ENCODE peak calls at places on chromosomes 3 and 15, in seven cellular contexts. U is Peyer's patch, K is coronary artery, S is mammary epithelial cell, V is neural progenitor cell, F is DND-41, R is pancreas. I is an unnamed sample.
A peak's percentile ranks its signal among the peaks of the same experiment; 100 is the strongest.

GRCh38 chr15:40871749-40872617 is 2.1 kb downstream of the RHOV start:
- DNase-seq in U (no peak), K (no peak), S (peak; percentile 86), V (no peak), F (no peak), R (peak; percentile 97), I (no peak)

GRCh38 chr3:69292959-69293574 is 92.8 kb downstream of the FRMD4B start:
- DNase-seq in U (no peak), K (no peak), S (no peak), V (no peak), F (no peak), R (no peak), I (no peak)

GRCh38 chr3:178352300-178353021 is 183.8 kb upstream of the KCNMB2 start:
- DNase-seq in U (no peak), K (no peak), S (peak; percentile 25), V (peak; percentile 34), F (no peak), R (no peak), I (no peak)

GRCh38 chr15:81298606-81299005 is 25.3 kb downstream of the STARD5 start:
- DNase-seq in U (peak; percentile 39), K (no peak), S (no peak), V (no peak), F (no peak), R (no peak), I (no peak)

GRCh38 chr3:21830541-21830940 is 79.5 kb upstream of the ZNF385D start:
- DNase-seq in U (no peak), K (no peak), S (no peak), V (no peak), F (no peak), R (no peak), I (no peak)

GRCh38 chr3:48426944-48427629 is 2.8 kb downstream of the PLXNB1 start:
- DNase-seq in U (no peak), K (no peak), S (no peak), V (no peak), F (no peak), R (no peak), I (peak; percentile 53)

GRCh38 chr3:154059798-154060197 is 61.4 kb upstream of the ARHGEF26 start:
- DNase-seq in U (no peak), K (no peak), S (peak; percentile 9), V (no peak), F (no peak), R (no peak), I (no peak)

GRCh38 chr15:36888018-36888992 is 212.0 kb downstream of the MEIS2 start:
- DNase-seq in U (no peak), K (peak; percentile 72), S (no peak), V (peak; percentile 56), F (no peak), R (no peak), I (no peak)

GRCh38 chr15:80120636-80121035 is 32.2 kb upstream of the FAH start:
- DNase-seq in U (no peak), K (no peak), S (no peak), V (no peak), F (no peak), R (no peak), I (no peak)

GRCh38 chr3:101695779-101696372 is 9.4 kb upstream of the RPL24 start:
- DNase-seq in U (no peak), K (no peak), S (peak; percentile 38), V (peak; percentile 79), F (peak; percentile 53), R (no peak), I (no peak)

GRCh38 chr15:63030101-63030528 is 12.4 kb upstream of the TPM1 start:
- DNase-seq in U (no peak), K (no peak), S (no peak), V (no peak), F (no peak), R (no peak), I (no peak)

GRCh38 chr3:4580346-4581019 is 87.3 kb downstream of the ITPR1 start:
- DNase-seq in U (no peak), K (no peak), S (no peak), V (no peak), F (no peak), R (no peak), I (peak; percentile 18)

GRCh38 chr3:136070953-136071949 is 105.7 kb downstream of the PPP2R3A start:
- DNase-seq in U (no peak), K (no peak), S (peak; percentile 9), V (no peak), F (no peak), R (no peak), I (no peak)

GRCh38 chr3:108006077-108006675 is 84.7 kb downstream of the CD47 start:
- DNase-seq in U (no peak), K (no peak), S (peak; percentile 94), V (no peak), F (no peak), R (peak; percentile 37), I (no peak)

GRCh38 chr3:183619624-183620274 is 15.7 kb upstream of the KLHL24 start:
- DNase-seq in U (no peak), K (no peak), S (no peak), V (no peak), F (no peak), R (no peak), I (no peak)

GRCh38 chr3:194481525-194482195 is 5.1 kb downstream of the ATP13A3 start:
- DNase-seq in U (no peak), K (no peak), S (no peak), V (no peak), F (no peak), R (no peak), I (no peak)

GRCh38 chr15:75455982-75456531 is 4.6 kb upstream of the SIN3A start:
- DNase-seq in U (peak; percentile 52), K (no peak), S (peak; percentile 71), V (peak; percentile 50), F (peak; percentile 45), R (peak; percentile 35), I (peak; percentile 56)

GRCh38 chr3:33831053-33831452 is 32.6 kb downstream of the PDCD6IP start:
- DNase-seq in U (no peak), K (no peak), S (peak; percentile 65), V (no peak), F (no peak), R (no peak), I (no peak)

GRCh38 chr3:14424711-14425573 is 22.5 kb downstream of the SLC6A6 start:
- DNase-seq in U (peak; percentile 54), K (no peak), S (no peak), V (no peak), F (peak; percentile 37), R (no peak), I (no peak)

DNA sequence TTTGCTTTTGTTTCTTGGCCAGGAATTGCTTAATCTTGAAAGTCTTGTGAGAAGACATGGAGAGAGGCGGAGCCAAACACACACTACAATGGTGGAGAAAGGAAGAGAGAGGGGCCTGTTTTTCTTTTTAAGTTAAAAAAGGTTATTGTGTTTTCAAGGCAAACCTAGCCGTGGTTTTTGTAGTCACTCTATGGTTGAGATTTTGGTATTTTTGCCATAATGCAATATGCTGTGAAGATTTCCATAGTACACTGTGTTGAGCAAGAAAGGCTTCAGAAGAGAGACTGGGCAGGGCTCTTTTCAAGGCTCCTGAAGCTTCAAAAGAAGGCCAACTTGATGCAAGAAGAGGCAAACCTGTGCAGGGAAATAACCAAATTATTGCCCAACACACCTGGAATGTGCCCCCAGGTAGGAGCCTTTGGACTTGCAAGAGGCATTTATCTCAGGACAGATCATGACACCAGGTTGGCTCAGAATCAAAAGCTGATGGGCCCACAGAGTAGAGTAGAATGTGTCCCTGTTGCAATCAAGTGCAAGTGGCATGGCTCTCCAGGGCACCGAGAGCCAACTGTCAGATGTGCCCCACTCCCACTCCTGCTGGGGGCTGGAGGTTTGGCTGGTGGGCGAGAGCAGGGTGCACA is 22.1 kb downstream of the AMOTL2 start:
- DNase-seq in U (no peak), K (no peak), S (peak; percentile 71), V (no peak), F (no peak), R (peak; percentile 55), I (no peak)
- H3K27ac ChIP-seq in U (no peak overlapping the region), K (no peak overlapping the region), S (peak overlapping the region; percentile 50), V (no peak overlapping the region), F (no peak overlapping the region), R (peak overlapping the region; percentile 72), I (no peak overlapping the region)

GRCh38 chr3:171088984-171089754 is 62.6 kb upstream of the SLC2A2 start:
- DNase-seq in U (no peak), K (no peak), S (peak; percentile 77), V (peak; percentile 5), F (no peak), R (no peak), I (peak; percentile 18)
- H3K27ac ChIP-seq in U (no peak overlapping the region), K (no peak overlapping the region), S (no peak overlapping the region), V (no peak overlapping the region), F (no peak overlapping the region), R (no peak overlapping the region), I (peak overlapping the region; percentile 33)

DNA sequence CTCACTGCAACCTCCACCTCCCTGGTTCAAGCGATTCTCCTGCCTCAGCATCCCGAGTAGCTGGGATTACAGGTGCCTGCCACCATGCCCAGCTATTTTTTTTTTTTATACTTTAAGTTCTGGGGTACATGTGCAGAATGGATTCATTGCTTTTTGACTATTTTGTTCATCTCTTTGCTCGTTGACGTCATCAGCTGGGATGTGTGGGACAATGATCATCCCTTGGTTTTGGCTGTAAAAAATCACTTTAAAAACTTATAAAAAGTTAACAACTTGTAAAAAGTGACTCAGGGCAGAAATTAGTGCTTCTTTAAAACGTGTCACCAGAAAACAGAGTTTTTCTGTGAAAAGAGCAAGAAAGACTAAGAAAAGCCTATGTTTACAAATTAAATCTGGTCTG is 37.8 kb downstream of the IGSF10 start:
- DNase-seq in U (no peak), K (no peak), S (no peak), V (no peak), F (no peak), R (no peak), I (no peak)
- H3K27ac ChIP-seq in U (no peak overlapping the region), K (no peak overlapping the region), S (no peak overlapping the region), V (no peak overlapping the region), F (no peak overlapping the region), R (no peak overlapping the region), I (no peak overlapping the region)

DNA sequence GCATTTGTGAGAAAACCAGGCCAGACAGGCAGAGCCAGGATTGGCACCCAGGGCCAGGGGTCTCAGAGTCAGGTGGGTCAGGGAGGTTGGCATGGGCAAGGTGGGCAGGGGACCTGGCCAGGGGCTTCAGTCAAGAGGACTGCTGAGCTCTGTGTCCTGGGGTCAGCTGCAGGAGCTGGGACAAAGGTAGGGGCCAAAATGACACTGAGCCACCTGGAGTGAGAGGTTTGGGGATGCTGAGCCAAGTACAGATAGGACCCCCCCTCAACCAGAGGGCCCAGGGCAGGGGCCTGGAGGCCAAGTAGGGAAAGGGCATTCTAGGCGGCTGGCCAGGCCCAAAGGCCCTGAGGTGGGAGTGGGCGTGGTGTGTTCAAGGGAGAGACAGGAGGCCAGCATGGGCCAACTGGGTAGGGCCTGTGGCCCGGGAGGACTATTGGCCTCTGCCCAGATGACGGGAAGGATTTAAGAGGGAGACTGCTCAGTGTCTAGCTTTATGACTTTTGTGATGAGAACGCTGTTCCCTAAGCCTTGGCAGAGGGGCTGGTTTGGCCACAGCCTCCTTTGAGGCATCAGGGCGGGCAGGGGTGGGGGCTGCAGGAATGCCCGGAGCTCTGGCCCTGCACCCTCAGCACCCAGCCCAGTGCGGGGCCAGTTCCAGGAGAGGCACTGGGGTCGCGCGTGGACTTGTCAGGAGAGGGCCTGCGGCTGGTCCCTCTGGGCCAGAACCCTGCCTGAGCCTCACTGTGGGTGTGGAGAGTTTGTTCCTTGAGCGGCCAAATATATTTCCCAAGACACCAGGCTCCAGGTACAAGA is 3.1 kb downstream of the CFAP100 start:
- DNase-seq in U (no peak), K (no peak), S (no peak), V (no peak), F (no peak), R (no peak), I (no peak)
- H3K27ac ChIP-seq in U (no peak overlapping the region), K (no peak overlapping the region), S (no peak overlapping the region), V (no peak overlapping the region), F (no peak overlapping the region), R (no peak overlapping the region), I (no peak overlapping the region)